ENCODE peak calls at places on chromosomes 2 and 18, in five cellular contexts. R is AG04450, U is OCI-LY7, Z is body of pancreas, K is uterus. A is an unnamed sample.

GRCh38 chr2:9802576-9802993 is 40.7 kb upstream of the TAF1B start:
- DNase-seq in R (no peak), U (no peak), Z (no peak), K (no peak), A (no peak)

GRCh38 chr18:58646334-58646862 is 17.5 kb upstream of the ALPK2 start:
- DNase-seq in R (no peak), U (no peak), Z (no peak), K (no peak), A (no peak)

GRCh38 chr2:60804473-60804872 is 48.4 kb downstream of the PAPOLG start:
- DNase-seq in R (no peak), U (no peak), Z (no peak), K (no peak), A (no peak)

GRCh38 chr2:23636412-23636811 is 251.4 kb downstream of the KLHL29 start:
- DNase-seq in R (no peak), U (no peak), Z (no peak), K (no peak), A (no peak)

GRCh38 chr18:76144844-76145243 is 350.2 kb downstream of the ZNF516 start:
- DNase-seq in R (no peak), U (no peak), Z (no peak), K (no peak), A (no peak)

GRCh38 chr2:69989422-69990128 is 28.1 kb upstream of the ASPRV1 start:
- DNase-seq in R (no peak), U (no peak), Z (no peak), K (no peak), A (no peak)

GRCh38 chr2:5692561-5693287 is 540 bp downstream of the SOX11 start:
- DNase-seq in R (no peak), U (no peak), Z (no peak), K (no peak), A (no peak)

GRCh38 chr2:147789720-147790119 is 55.1 kb upstream of the ACVR2A start:
- DNase-seq in R (no peak), U (no peak), Z (no peak), K (no peak), A (no peak)

GRCh38 chr2:135030826-135031225 is 16.4 kb downstream of the MAP3K19 start:
- DNase-seq in R (no peak), U (peak; percentile 11), Z (peak; percentile 11), K (no peak), A (no peak)

GRCh38 chr2:190649798-190650390 is 1.0 kb downstream of the NAB1 start:
- DNase-seq in R (no peak), U (peak; percentile 18), Z (peak; percentile 14), K (no peak), A (no peak)

GRCh38 chr18:79918089-79919011 is 33.1 kb downstream of the SLC66A2 start:
- DNase-seq in R (no peak), U (no peak), Z (peak; percentile 4), K (peak; percentile 9), A (no peak)

GRCh38 chr2:230627806-230628724 is 84.6 kb upstream of the CAB39 start:
- DNase-seq in R (peak; percentile 73), U (no peak), Z (peak; percentile 20), K (no peak), A (no peak)

GRCh38 chr2:161416294-161416632 is at the start of gene TBR1:
- DNase-seq in R (no peak), U (no peak), Z (no peak), K (no peak), A (no peak)

GRCh38 chr2:154264024-154264423 is 392.3 kb downstream of the GALNT13 start:
- DNase-seq in R (no peak), U (no peak), Z (no peak), K (no peak), A (no peak)

GRCh38 chr2:85915606-85916303 is 27.0 kb upstream of the ST3GAL5 start:
- DNase-seq in R (no peak), U (no peak), Z (no peak), K (no peak), A (no peak)

GRCh38 chr2:74373189-74373588 is 6.9 kb downstream of the DCTN1 start:
- DNase-seq in R (no peak), U (no peak), Z (no peak), K (peak; percentile 30), A (no peak)

GRCh38 chr18:45890606-45891005 is 65.1 kb downstream of the SIGLEC15 start:
- DNase-seq in R (no peak), U (no peak), Z (no peak), K (no peak), A (no peak)

GRCh38 chr2:186848873-186849578 is at the start of gene ZSWIM2:
- DNase-seq in R (peak; percentile 58), U (no peak), Z (peak; percentile 59), K (peak; percentile 46), A (no peak)

GRCh38 chr18:79496237-79496977 is 100.7 kb downstream of the NFATC1 start:
- DNase-seq in R (no peak), U (no peak), Z (peak; percentile 3), K (peak; percentile 27), A (no peak)

DNA sequence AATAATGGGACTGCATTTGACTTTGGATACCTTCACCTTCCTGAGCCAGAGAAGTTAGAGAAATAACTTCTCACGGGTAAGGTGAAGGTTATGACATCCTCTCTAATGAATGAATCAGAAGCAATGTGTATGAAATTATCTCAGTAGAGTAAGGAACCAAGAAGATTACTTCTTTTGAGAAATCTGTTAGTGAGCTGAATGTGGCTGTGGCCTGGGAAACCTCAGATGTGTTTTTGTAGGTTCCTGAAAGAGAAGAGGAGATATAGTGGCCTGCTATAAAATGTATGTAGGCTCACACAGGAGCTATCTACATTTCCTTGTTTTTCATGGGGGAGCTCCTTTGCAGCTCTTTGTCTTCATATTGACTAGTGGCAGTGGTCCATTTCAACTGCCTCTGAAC is 262.6 kb downstream of the CLIP4 start:
- DNase-seq in R (no peak), U (no peak), Z (no peak), K (no peak), A (no peak)
- H3K4me3 ChIP-seq in R (no peak overlapping the region), U (no peak overlapping the region), Z (no peak overlapping the region), K (no peak overlapping the region), A (no peak overlapping the region)

GRCh38 chr2:182784058-182784706 is 68.1 kb downstream of the DNAJC10 start:
- DNase-seq in R (no peak), U (no peak), Z (no peak), K (no peak), A (no peak)

GRCh38 chr2:182779323-182779722 is 63.3 kb downstream of the DNAJC10 start:
- DNase-seq in R (no peak), U (no peak), Z (no peak), K (no peak), A (no peak)

GRCh38 chr2:182784777-182785176 is 68.7 kb downstream of the DNAJC10 start:
- DNase-seq in R (no peak), U (peak; percentile 57), Z (no peak), K (no peak), A (peak; percentile 26)
- TF ChIP-seq CTCF in R (peak; percentile 71), U (peak; percentile 90), Z (peak; percentile 48), K (peak; percentile 38), A (peak; percentile 61)

DNA sequence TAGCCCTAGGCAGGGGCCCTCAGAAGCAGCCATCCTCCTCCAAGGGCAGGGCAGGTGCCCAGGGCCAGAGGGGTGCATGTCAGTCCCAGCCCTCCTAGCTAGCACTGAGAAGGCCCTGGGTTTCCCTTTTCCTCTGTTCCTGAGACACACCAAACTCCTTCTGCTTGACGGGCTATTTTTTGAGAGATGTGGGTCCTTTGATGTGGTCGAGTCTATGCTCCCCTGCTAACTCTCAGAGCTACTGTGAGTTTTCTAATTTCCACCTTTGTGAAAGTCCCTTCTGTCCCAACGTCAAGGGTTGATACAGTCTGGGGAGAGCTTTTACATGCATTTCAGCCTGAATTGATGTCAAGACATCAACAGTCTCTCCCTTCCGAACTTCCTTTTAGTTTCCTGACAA is 51.4 kb downstream of the TRPM8 start:
- DNase-seq in R (no peak), U (no peak), Z (no peak), K (no peak), A (no peak)
- H3K4me3 ChIP-seq in R (no peak overlapping the region), U (no peak overlapping the region), Z (no peak overlapping the region), K (no peak overlapping the region), A (no peak overlapping the region)

DNA sequence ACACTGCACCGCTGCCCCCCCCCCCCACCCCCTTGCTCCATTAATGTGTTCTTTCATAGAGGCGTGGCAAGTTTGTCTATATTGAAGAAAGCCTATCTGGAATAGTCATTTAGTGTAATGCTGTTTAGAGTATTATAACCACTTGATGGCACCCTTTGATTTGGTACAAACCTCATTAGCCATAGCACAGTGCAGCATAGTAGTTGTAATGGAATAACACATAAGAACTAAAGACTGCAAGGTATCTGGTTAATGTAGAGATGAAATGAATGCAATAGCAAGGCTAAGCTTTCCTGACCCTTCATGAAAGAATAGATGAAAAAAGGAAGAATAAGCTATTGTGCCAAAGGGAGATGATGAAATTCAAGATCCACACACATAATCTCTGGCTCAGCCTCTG is 81.9 kb downstream of the EHBP1 start:
- DNase-seq in R (no peak), U (peak; percentile 35), Z (no peak), K (no peak), A (peak; percentile 32)
- TF ChIP-seq CTCF in R (peak; percentile 38), U (peak; percentile 60), Z (peak; percentile 52), K (peak; percentile 27), A (peak; percentile 45)

GRCh38 chr2:240437181-240437860 is 1.9 kb downstream of the GPC1 start:
- DNase-seq in R (no peak), U (no peak), Z (peak; percentile 5), K (no peak), A (no peak)

GRCh38 chr2:240435955-240436625 is 627 bp downstream of the GPC1 start:
- DNase-seq in R (no peak), U (no peak), Z (no peak), K (no peak), A (no peak)

GRCh38 chr2:240435457-240435954 is at the start of gene GPC1:
- DNase-seq in R (no peak), U (peak; percentile 78), Z (peak; percentile 84), K (peak; percentile 73), A (no peak)

GRCh38 chr2:240437861-240438809 is 2.7 kb downstream of the GPC1 start:
- DNase-seq in R (no peak), U (peak; percentile 65), Z (peak; percentile 81), K (peak; percentile 72), A (no peak)

GRCh38 chr2:240436626-240437180 is 1.2 kb downstream of the GPC1 start:
- DNase-seq in R (no peak), U (no peak), Z (peak; percentile 40), K (no peak), A (no peak)
- H3K4me3 ChIP-seq in R (peak overlapping the region; percentile 70), U (no peak overlapping the region), Z (peak overlapping the region; percentile 52), K (peak overlapping the region; percentile 92), A (peak overlapping the region; percentile 53)

A was measured in retinal pigment epithelial cell.